ENCODE peak calls at places on chromosomes 3 and 15, in seven cellular contexts. One of them, this sample, is unnamed.

GRCh38 chr3:135887220-135887619 is 78.3 kb upstream of the PPP2R3A start:
- DNase-seq in prostate gland: no peak
- DNase-seq in brain microvascular endothelial cell: no peak
- DNase-seq in SW480: no peak
- DNase-seq in SK-MEL-5: no peak
- DNase-seq in nucleus accumbens: no peak
- DNase-seq in lung microvascular endothelial cell: no peak
- DNase-seq in this sample: no peak

GRCh38 chr3:16905704-16906103 is 20.9 kb downstream of the PLCL2 start:
- DNase-seq in lung microvascular endothelial cell: no peak
- DNase-seq in prostate gland: no peak
- DNase-seq in SW480: no peak
- DNase-seq in nucleus accumbens: no peak
- DNase-seq in SK-MEL-5: no peak
- DNase-seq in brain microvascular endothelial cell: no peak
- DNase-seq in this sample: no peak

GRCh38 chr3:100047455-100048141 is 66.7 kb downstream of the FILIP1L start:
- DNase-seq in lung microvascular endothelial cell: peak
- DNase-seq in nucleus accumbens: no peak
- DNase-seq in SW480: peak
- DNase-seq in prostate gland: no peak
- DNase-seq in brain microvascular endothelial cell: peak
- DNase-seq in SK-MEL-5: peak
- DNase-seq in this sample: no peak

GRCh38 chr3:182178488-182179200 is 466.9 kb downstream of the SOX2 start:
- DNase-seq in SW480: no peak
- DNase-seq in SK-MEL-5: no peak
- DNase-seq in lung microvascular endothelial cell: no peak
- DNase-seq in prostate gland: no peak
- DNase-seq in nucleus accumbens: no peak
- DNase-seq in brain microvascular endothelial cell: no peak
- DNase-seq in this sample: no peak

GRCh38 chr3:129560931-129561594 is 18.1 kb downstream of the H1-8 start:
- DNase-seq in SW480: no peak
- DNase-seq in SK-MEL-5: no peak
- DNase-seq in brain microvascular endothelial cell: peak
- DNase-seq in nucleus accumbens: peak
- DNase-seq in lung microvascular endothelial cell: no peak
- DNase-seq in prostate gland: no peak
- DNase-seq in this sample: no peak

GRCh38 chr3:189629803-189630455 is 1.3 kb upstream of the TP63 start:
- DNase-seq in nucleus accumbens: no peak
- DNase-seq in prostate gland: peak
- DNase-seq in SW480: no peak
- DNase-seq in SK-MEL-5: no peak
- DNase-seq in lung microvascular endothelial cell: no peak
- DNase-seq in brain microvascular endothelial cell: no peak
- DNase-seq in this sample: no peak

GRCh38 chr3:39130026-39130425 is 22.5 kb downstream of the TTC21A start:
- DNase-seq in prostate gland: no peak
- DNase-seq in nucleus accumbens: no peak
- DNase-seq in brain microvascular endothelial cell: no peak
- DNase-seq in SW480: no peak
- DNase-seq in lung microvascular endothelial cell: no peak
- DNase-seq in SK-MEL-5: no peak
- DNase-seq in this sample: no peak

GRCh38 chr15:79455361-79455760 is 23.2 kb downstream of the MINAR1 start:
- DNase-seq in SW480: no peak
- DNase-seq in SK-MEL-5: peak
- DNase-seq in brain microvascular endothelial cell: no peak
- DNase-seq in nucleus accumbens: no peak
- DNase-seq in lung microvascular endothelial cell: no peak
- DNase-seq in prostate gland: no peak
- DNase-seq in this sample: no peak

GRCh38 chr15:41022487-41023090 is 69.3 kb downstream of the CHAC1 start:
- DNase-seq in lung microvascular endothelial cell: peak
- DNase-seq in SK-MEL-5: peak
- DNase-seq in brain microvascular endothelial cell: peak
- DNase-seq in nucleus accumbens: peak
- DNase-seq in prostate gland: no peak
- DNase-seq in SW480: peak
- DNase-seq in this sample: no peak

GRCh38 chr3:69197922-69198540 is 75.6 kb upstream of the LMOD3 start:
- DNase-seq in nucleus accumbens: no peak
- DNase-seq in brain microvascular endothelial cell: no peak
- DNase-seq in lung microvascular endothelial cell: no peak
- DNase-seq in SW480: no peak
- DNase-seq in prostate gland: no peak
- DNase-seq in SK-MEL-5: no peak
- DNase-seq in this sample: no peak

GRCh38 chr3:21960033-21960432 is 209.0 kb upstream of the ZNF385D start:
- DNase-seq in brain microvascular endothelial cell: no peak
- DNase-seq in SK-MEL-5: no peak
- DNase-seq in SW480: no peak
- DNase-seq in lung microvascular endothelial cell: no peak
- DNase-seq in nucleus accumbens: no peak
- DNase-seq in prostate gland: no peak
- DNase-seq in this sample: no peak

GRCh38 chr15:85142324-85142723 is 160.7 kb downstream of the PDE8A start:
- DNase-seq in SW480: no peak
- DNase-seq in SK-MEL-5: no peak
- DNase-seq in prostate gland: no peak
- DNase-seq in nucleus accumbens: no peak
- DNase-seq in brain microvascular endothelial cell: peak
- DNase-seq in lung microvascular endothelial cell: peak
- DNase-seq in this sample: no peak

This sample was measured in NCI-H1417 treated with DMSO at 0.1 percent for 48 hours.